ENCODE peak calls at places on chromosomes 5 and 9, in six cellular contexts. J is natural killer cell, N is endothelial cell, H is stomach, G is endodermal cell, Y is HFFc6. A is an unnamed sample.

GRCh38 chr9:95078516-95078915 is 239.0 kb downstream of the FANCC start:
- DNase-seq in J (no peak), N (no peak), H (no peak), G (no peak), Y (no peak), A (no peak)

GRCh38 chr5:78411596-78411995 is 51.2 kb downstream of the SCAMP1 start:
- DNase-seq in J (no peak), N (no peak), H (no peak), G (no peak), Y (no peak), A (no peak)

GRCh38 chr9:8719833-8720486 is 920.4 kb upstream of the DMAC1 start:
- DNase-seq in J (no peak), N (no peak), H (no peak), G (no peak), Y (no peak), A (no peak)

GRCh38 chr9:111301195-111301594 is 28.8 kb downstream of the OR2K2 start:
- DNase-seq in J (no peak), N (no peak), H (no peak), G (no peak), Y (peak; percentile 45), A (no peak)

GRCh38 chr5:146662229-146662628 is 146.2 kb upstream of the GPR151 start:
- DNase-seq in J (no peak), N (no peak), H (no peak), G (no peak), Y (peak; percentile 24), A (peak; percentile 28)

GRCh38 chr5:125834438-125835147 is 588.6 kb upstream of the GRAMD2B start:
- DNase-seq in J (no peak), N (no peak), H (no peak), G (no peak), Y (no peak), A (no peak)

GRCh38 chr9:105233836-105234235 is 10.6 kb upstream of the SLC44A1 start:
- DNase-seq in J (no peak), N (no peak), H (no peak), G (no peak), Y (no peak), A (no peak)

GRCh38 chr5:55176176-55176818 is 3.3 kb upstream of the CDC20B start:
- DNase-seq in J (peak; percentile 27), N (peak; percentile 59), H (peak; percentile 73), G (peak; percentile 93), Y (no peak), A (peak; percentile 80)

GRCh38 chr5:74433255-74434123 is 207.0 kb downstream of the ENC1 start:
- DNase-seq in J (no peak), N (peak; percentile 26), H (no peak), G (peak; percentile 54), Y (no peak), A (peak; percentile 25)

GRCh38 chr9:91557352-91557751 is 133.7 kb upstream of the NFIL3 start:
- DNase-seq in J (no peak), N (no peak), H (no peak), G (no peak), Y (no peak), A (no peak)

GRCh38 chr5:169299651-169300467 is 1.1 kb downstream of the SLIT3 start:
- DNase-seq in J (no peak), N (no peak), H (no peak), G (peak; percentile 70), Y (no peak), A (no peak)

GRCh38 chr5:135467051-135467625 is 15.0 kb upstream of the TIFAB start:
- DNase-seq in J (no peak), N (no peak), H (no peak), G (no peak), Y (no peak), A (no peak)

GRCh38 chr5:67266654-67267350 is 70.2 kb upstream of the CD180 start:
- DNase-seq in J (no peak), N (no peak), H (no peak), G (no peak), Y (no peak), A (no peak)

GRCh38 chr9:96038271-96038670 is 162.8 kb downstream of the ERCC6L2 start:
- DNase-seq in J (no peak), N (no peak), H (no peak), G (no peak), Y (no peak), A (no peak)

GRCh38 chr9:136323420-136323819 is 3.9 kb upstream of the GPSM1 start:
- DNase-seq in J (no peak), N (no peak), H (no peak), G (no peak), Y (no peak), A (no peak)

GRCh38 chr9:135990468-135991429 is 29.6 kb upstream of the UBAC1 start:
- DNase-seq in J (no peak), N (peak; percentile 38), H (peak; percentile 41), G (peak; percentile 90), Y (no peak), A (peak; percentile 25)

GRCh38 chr9:129076640-129077037 is 4.3 kb upstream of the DOLPP1 start:
- DNase-seq in J (no peak), N (no peak), H (no peak), G (no peak), Y (no peak), A (no peak)

GRCh38 chr5:149817539-149817938 is 87.4 kb downstream of the PPARGC1B start:
- DNase-seq in J (no peak), N (no peak), H (no peak), G (no peak), Y (no peak), A (no peak)

GRCh38 chr5:117077142-117077541 is 502.5 kb upstream of the SEMA6A start:
- DNase-seq in J (no peak), N (no peak), H (no peak), G (no peak), Y (no peak), A (no peak)

GRCh38 chr9:98333703-98334582 is 78.5 kb upstream of the TBC1D2 start:
- DNase-seq in J (no peak), N (no peak), H (no peak), G (no peak), Y (peak; percentile 65), A (peak; percentile 49)

GRCh38 chr5:16891043-16891442 is 45.0 kb downstream of the MYO10 start:
- DNase-seq in J (no peak), N (no peak), H (no peak), G (no peak), Y (no peak), A (no peak)

GRCh38 chr9:68643901-68644809 is 60.9 kb upstream of the PIP5K1B start:
- DNase-seq in J (no peak), N (no peak), H (no peak), G (peak; percentile 56), Y (no peak), A (no peak)

GRCh38 chr5:158514353-158514960 is 585.3 kb downstream of the EBF1 start:
- DNase-seq in J (no peak), N (no peak), H (no peak), G (no peak), Y (no peak), A (no peak)

GRCh38 chr5:142597546-142598337 is 88.1 kb downstream of the FGF1 start:
- DNase-seq in J (no peak), N (no peak), H (peak; percentile 36), G (peak; percentile 77), Y (peak; percentile 85), A (peak; percentile 60)
- TF ChIP-seq CTCF in J (no peak), N (no peak), H (no peak), G (no peak), Y (peak; percentile 42), A (peak; percentile 13)

GRCh38 chr5:139863361-139863760 is 67.8 kb downstream of the PSD2 start:
- DNase-seq in J (no peak), N (no peak), H (no peak), G (no peak), Y (no peak), A (no peak)

GRCh38 chr5:139861889-139862207 is 66.2 kb downstream of the PSD2 start:
- DNase-seq in J (no peak), N (no peak), H (no peak), G (no peak), Y (no peak), A (no peak)

GRCh38 chr5:139862313-139862712 is 66.7 kb downstream of the PSD2 start:
- DNase-seq in J (no peak), N (no peak), H (no peak), G (no peak), Y (peak; percentile 80), A (no peak)

GRCh38 chr5:139863855-139864558 is 68.4 kb downstream of the PSD2 start:
- DNase-seq in J (peak; percentile 59), N (peak; percentile 80), H (peak; percentile 74), G (peak; percentile 92), Y (peak; percentile 20), A (peak; percentile 80)

DNA sequence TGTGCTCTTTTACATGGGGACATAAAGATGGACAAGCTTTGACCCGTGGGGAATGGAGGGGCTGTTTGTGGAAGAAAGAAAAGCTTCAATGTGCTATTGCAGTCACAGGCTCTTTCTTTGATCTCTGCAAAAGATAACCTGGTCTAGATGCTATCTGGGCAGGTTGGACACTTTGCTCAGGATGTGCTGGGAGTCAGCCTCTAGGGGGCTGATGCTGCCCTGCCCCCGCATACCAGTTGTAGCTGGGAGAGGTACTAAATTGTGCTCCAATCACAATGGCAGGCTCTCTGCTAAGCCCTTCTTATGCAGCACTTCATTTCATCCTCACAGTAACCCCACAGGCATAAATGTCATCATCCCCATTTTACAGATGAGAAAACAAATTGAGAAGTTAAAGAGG is 67.2 kb downstream of the PSD2 start:
- DNase-seq in J (no peak), N (no peak), H (no peak), G (no peak), Y (no peak), A (no peak)
- TF ChIP-seq CTCF in J (no peak), N (no peak), H (no peak), G (peak; percentile 66), Y (peak; percentile 22), A (no peak)

DNA sequence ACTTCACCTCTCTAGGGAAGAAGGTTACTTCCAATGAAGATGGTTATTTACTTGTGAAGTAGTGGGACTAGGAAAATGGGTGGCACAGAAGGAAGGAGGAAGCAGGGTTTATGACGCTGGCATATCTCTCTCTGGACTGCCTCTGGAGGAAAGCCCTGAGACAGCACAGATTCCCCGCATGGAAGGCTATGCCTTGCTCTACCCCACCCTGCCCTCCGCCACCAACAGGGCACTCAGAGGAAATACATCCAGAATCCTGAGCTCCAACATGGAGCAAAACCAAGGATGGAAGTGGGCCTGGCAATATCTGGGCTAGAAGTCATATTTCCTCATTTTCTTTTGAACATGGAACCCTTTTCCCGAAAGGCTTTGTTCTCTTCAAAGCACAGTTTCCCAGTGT is 346.9 kb downstream of the ZSWIM6 start:
- DNase-seq in J (no peak), N (no peak), H (no peak), G (peak; percentile 80), Y (no peak), A (no peak)
- TF ChIP-seq CTCF in J (no peak), N (no peak), H (no peak), G (peak; percentile 64), Y (no peak), A (no peak)

GRCh38 chr5:172188893-172189692 is 1.1 kb upstream of the STK10 start:
- DNase-seq in J (no peak), N (peak; percentile 45), H (no peak), G (peak; percentile 88), Y (no peak), A (no peak)
- TF ChIP-seq CTCF in J (peak; percentile 11), N (no peak), H (no peak), G (no peak), Y (no peak), A (no peak)

A was measured in Calu3.